ENCODE peak calls at places on chromosomes 3 and 15, in eight cellular contexts. I is effector CD4-positive, alpha-beta T cell; V is stimulated activated CD8-positive, alpha-beta memory T cell treated with anti-CD3 and anti-CD28 coated beads, Interleukin-4, amount 100 ng/mL, for 4 hours; Q is GM03348; O is NCI-H1417; E is neuronal stem cell; X is HEK293T; U is M059J. A is an unnamed sample.

GRCh38 chr15:92745845-92746271 is 90.3 kb upstream of the FAM174B start:
- DNase-seq in I (no peak), V (no peak), Q (no peak), O (no peak), E (no peak), X (no peak), U (no peak), A (no peak)

GRCh38 chr3:16372362-16373269 is 107.6 kb downstream of the OXNAD1 start:
- DNase-seq in I (no peak), V (no peak), Q (peak; percentile 18), O (no peak), E (no peak), X (no peak), U (no peak), A (no peak)

GRCh38 chr3:98013428-98014349 is 21.4 kb downstream of the GABRR3 start:
- DNase-seq in I (no peak), V (no peak), Q (no peak), O (no peak), E (no peak), X (peak; percentile 20), U (peak; percentile 71), A (no peak)

GRCh38 chr3:177832862-177833261 is 635.6 kb upstream of the TBL1XR1 start:
- DNase-seq in I (no peak), V (no peak), Q (no peak), O (no peak), E (no peak), X (no peak), U (no peak), A (no peak)

GRCh38 chr15:40511472-40512133 is 40.8 kb downstream of the CHST14 start:
- DNase-seq in I (no peak), V (no peak), Q (peak; percentile 89), O (no peak), E (no peak), X (no peak), U (peak; percentile 38), A (no peak)

GRCh38 chr3:56869157-56869889 is 67.6 kb upstream of the ARHGEF3 start:
- DNase-seq in I (no peak), V (no peak), Q (no peak), O (no peak), E (no peak), X (no peak), U (peak; percentile 30), A (no peak)

GRCh38 chr15:71654714-71655174 is 155.6 kb upstream of the NR2E3 start:
- DNase-seq in I (no peak), V (no peak), Q (no peak), O (no peak), E (no peak), X (no peak), U (no peak), A (no peak)

GRCh38 chr15:50774450-50774849 is 8.9 kb upstream of the SPPL2A start:
- DNase-seq in I (no peak), V (no peak), Q (no peak), O (no peak), E (no peak), X (no peak), U (no peak), A (peak; percentile 37)

GRCh38 chr15:37981781-37982180 is 47.3 kb downstream of the TMCO5A start:
- DNase-seq in I (no peak), V (no peak), Q (peak; percentile 23), O (no peak), E (no peak), X (no peak), U (peak; percentile 44), A (no peak)

GRCh38 chr3:189457201-189457607 is 174.0 kb upstream of the TP63 start:
- DNase-seq in I (no peak), V (no peak), Q (no peak), O (no peak), E (no peak), X (no peak), U (peak; percentile 93), A (no peak)

GRCh38 chr3:16066975-16067374 is 107.5 kb upstream of the GALNT15 start:
- DNase-seq in I (no peak), V (no peak), Q (peak; percentile 39), O (no peak), E (no peak), X (no peak), U (peak; percentile 67), A (no peak)

GRCh38 chr3:58640700-58641372 is 25.7 kb downstream of the FAM3D start:
- DNase-seq in I (peak; percentile 7), V (no peak), Q (peak; percentile 93), O (peak; percentile 70), E (peak; percentile 58), X (peak; percentile 88), U (peak; percentile 61), A (peak; percentile 18)

GRCh38 chr3:187264051-187264450 is 27.5 kb downstream of the MASP1 start:
- DNase-seq in I (no peak), V (no peak), Q (peak; percentile 55), O (no peak), E (no peak), X (peak; percentile 6), U (peak; percentile 92), A (no peak)

GRCh38 chr3:172520332-172520831 is 2.8 kb downstream of the TNFSF10 start:
- DNase-seq in I (no peak), V (no peak), Q (peak; percentile 77), O (no peak), E (no peak), X (no peak), U (peak; percentile 97), A (no peak)

GRCh38 chr15:34240537-34240936 is 15.7 kb downstream of the EMC4 start:
- DNase-seq in I (no peak), V (no peak), Q (no peak), O (no peak), E (no peak), X (no peak), U (no peak), A (no peak)

GRCh38 chr3:52253314-52254260 is 8.0 kb downstream of the PPM1M start:
- DNase-seq in I (peak; percentile 80), V (peak; percentile 82), Q (peak; percentile 30), O (no peak), E (no peak), X (no peak), U (no peak), A (peak; percentile 66)

GRCh38 chr3:53005854-53006513 is 39.9 kb downstream of the SFMBT1 start:
- DNase-seq in I (no peak), V (no peak), Q (no peak), O (no peak), E (no peak), X (no peak), U (no peak), A (no peak)

GRCh38 chr3:195763843-195764825 is 43.4 kb downstream of the MUC20 start:
- DNase-seq in I (no peak), V (no peak), Q (no peak), O (no peak), E (no peak), X (no peak), U (no peak), A (no peak)

GRCh38 chr15:55250392-55250791 is 39.2 kb downstream of the RAB27A start:
- DNase-seq in I (no peak), V (no peak), Q (peak; percentile 79), O (no peak), E (no peak), X (no peak), U (no peak), A (no peak)

GRCh38 chr15:34271493-34271892 is 46.7 kb downstream of the EMC4 start:
- DNase-seq in I (no peak), V (no peak), Q (peak; percentile 59), O (no peak), E (no peak), X (no peak), U (peak; percentile 72), A (peak; percentile 7)

GRCh38 chr15:67144609-67145306 is 79.4 kb downstream of the SMAD3 start:
- DNase-seq in I (no peak), V (no peak), Q (peak; percentile 80), O (no peak), E (no peak), X (no peak), U (peak; percentile 95), A (no peak)

A was measured in NK-92 treated with Interleukin-12 subunit alpha and Interleukin-12 subunit beta, amount 100 ng/mL, for 24 hours.